ENCODE peak calls at places on chromosomes 5 and 9, in six cellular contexts. D, N, L, E, G and S are unnamed samples. For H3K27me3, the result is how much of the 10 kb centered on the place peaks cover.

GRCh38 chr9:116213673-116214047 is 60.1 kb downstream of the PAPPA start:
- DNase-seq in N (no peak), E (no peak), G (no peak), D (no peak), L (no peak), S (no peak)

GRCh38 chr5:148928141-148928540 is 101.7 kb downstream of the ADRB2 start:
- DNase-seq in N (no peak), E (peak), L (peak), D (no peak), G (no peak), S (peak)

GRCh38 chr9:129685220-129685932 is 19.9 kb downstream of the PRRX2 start:
- DNase-seq in L (no peak), G (no peak), N (no peak), E (peak), D (no peak), S (peak)

GRCh38 chr5:146744358-146744757 is 134.2 kb downstream of the PPP2R2B start:
- DNase-seq in E (peak), L (no peak), N (peak), D (peak), G (no peak), S (peak)

GRCh38 chr5:7881091-7881490 is 12.1 kb downstream of the MTRR start:
- DNase-seq in L (no peak), D (no peak), G (no peak), N (no peak), E (no peak), S (no peak)

GRCh38 chr9:38175423-38175822 is 106.4 kb upstream of the SHB start:
- DNase-seq in E (no peak), L (no peak), G (no peak), D (no peak), N (no peak), S (no peak)

GRCh38 chr9:107685901-107686300 is 196.3 kb upstream of the KLF4 start:
- DNase-seq in G (no peak), N (no peak), L (no peak), D (no peak), E (no peak), S (no peak)

GRCh38 chr9:89766981-89767380 is 162.2 kb downstream of the GADD45G start:
- DNase-seq in N (no peak), L (no peak), G (no peak), E (no peak), D (no peak), S (no peak)

GRCh38 chr9:114030364-114030763 is 47.7 kb downstream of the AMBP start:
- DNase-seq in L (peak), N (no peak), E (no peak), D (no peak), G (peak), S (no peak)

GRCh38 chr5:54965806-54966205 is 19.6 kb downstream of the ESM1 start:
- DNase-seq in D (no peak), G (no peak), N (no peak), L (no peak), E (no peak), S (no peak)

GRCh38 chr9:83937861-83938455 is 16.7 kb upstream of the KIF27 start:
- DNase-seq in G (no peak), N (peak), L (peak), D (peak), E (peak), S (peak)

GRCh38 chr9:36717276-36717675 is 144.6 kb downstream of the MELK start:
- DNase-seq in L (no peak), G (no peak), E (no peak), N (no peak), D (no peak), S (no peak)

GRCh38 chr9:113712053-113712452 is 164.1 kb upstream of the ZNF618 start:
- DNase-seq in G (no peak), L (no peak), N (no peak), E (peak), D (no peak), S (peak)

GRCh38 chr5:1852324-1852947 is 30.3 kb downstream of the IRX4 start:
- DNase-seq in G (no peak), E (no peak), L (no peak), D (no peak), N (no peak), S (no peak)

GRCh38 chr5:4042311-4042710 is 446.7 kb downstream of the IRX1 start:
- DNase-seq in L (no peak), E (no peak), D (no peak), N (no peak), G (no peak), S (no peak)

GRCh38 chr5:123879071-123879470 is 367.1 kb downstream of the CSNK1G3 start:
- DNase-seq in L (peak), E (no peak), D (no peak), N (peak), G (peak), S (no peak)

GRCh38 chr5:123880875-123881274 is 368.9 kb downstream of the CSNK1G3 start:
- DNase-seq in L (no peak), N (no peak), G (no peak), E (no peak), D (no peak), S (no peak)

GRCh38 chr5:123881791-123882244 is 369.8 kb downstream of the CSNK1G3 start:
- DNase-seq in L (no peak), E (no peak), D (no peak), G (no peak), N (no peak), S (peak)

GRCh38 chr5:123882305-123882704 is 370.3 kb downstream of the CSNK1G3 start:
- DNase-seq in D (no peak), L (no peak), E (no peak), G (no peak), N (no peak), S (no peak)

GRCh38 chr5:123882946-123883345 is 371.0 kb downstream of the CSNK1G3 start:
- DNase-seq in L (no peak), D (no peak), E (no peak), N (no peak), G (no peak), S (peak)
- H3K9ac ChIP-seq in L (no peak), D (no peak), E (no peak), N (no peak), G (no peak), S (no peak)

GRCh38 chr9:76615149-76615548 is 149.1 kb upstream of the PCA3 start:
- DNase-seq in D (no peak), E (no peak), N (no peak), L (no peak), G (no peak), S (no peak)

GRCh38 chr9:76619645-76620044 is 144.6 kb upstream of the PCA3 start:
- DNase-seq in L (no peak), N (no peak), D (no peak), E (no peak), G (no peak), S (peak)

GRCh38 chr9:76616780-76617179 is 147.5 kb upstream of the PCA3 start:
- DNase-seq in E (no peak), D (no peak), N (no peak), L (no peak), G (no peak), S (no peak)

GRCh38 chr9:76618762-76619161 is 145.5 kb upstream of the PCA3 start:
- DNase-seq in D (no peak), L (no peak), N (no peak), G (no peak), E (no peak), S (peak)

DNA sequence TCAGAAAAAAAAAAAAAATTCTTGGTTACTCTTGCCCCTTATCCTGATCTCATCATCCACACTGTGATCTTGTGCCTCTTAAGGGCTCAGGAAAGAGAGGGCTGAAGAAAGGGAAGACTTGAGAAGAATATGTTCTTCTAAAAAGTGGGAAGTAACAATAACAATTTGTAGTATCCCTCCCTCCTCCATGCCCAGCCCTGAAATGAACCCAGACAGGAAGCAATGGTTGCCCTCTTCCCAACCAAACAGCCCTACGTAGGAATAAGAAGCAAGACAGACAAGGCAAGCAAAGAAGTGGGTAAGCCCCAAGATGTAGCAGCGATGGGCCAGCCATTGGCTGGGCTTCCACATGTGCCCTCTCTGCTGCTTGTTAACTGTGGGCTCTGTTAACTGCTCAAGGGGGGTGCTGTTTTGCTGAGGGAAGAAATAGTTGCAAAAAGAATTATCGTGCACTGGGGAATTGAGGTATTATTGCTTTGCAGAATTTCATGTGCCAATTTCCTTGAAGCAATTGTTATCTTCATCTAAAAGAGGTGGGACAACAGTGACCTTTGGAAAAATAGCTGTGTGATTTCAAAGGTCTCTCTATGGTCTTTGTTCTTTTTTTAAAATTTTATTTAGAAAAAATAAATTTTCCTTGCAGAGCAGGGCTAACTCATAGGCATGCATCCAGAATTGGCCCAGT is 146.6 kb upstream of the PCA3 start:
- DNase-seq in E (no peak), D (no peak), N (no peak), L (no peak), G (no peak), S (no peak)
- H3K27me3 ChIP-seq in E (under half), D (under half), N (under half), L (under half), G (under half), S (under half)

GRCh38 chr9:131714821-131715220 is 25.1 kb downstream of the RAPGEF1 start:
- DNase-seq in G (no peak), D (no peak), E (no peak), L (no peak), N (no peak), S (no peak)

GRCh38 chr9:131712151-131712716 is 27.6 kb downstream of the RAPGEF1 start:
- DNase-seq in G (no peak), N (no peak), D (no peak), L (no peak), E (no peak), S (no peak)

GRCh38 chr9:131715906-131716305 is 24.0 kb downstream of the RAPGEF1 start:
- DNase-seq in L (no peak), N (no peak), E (no peak), D (no peak), G (no peak), S (no peak)

GRCh38 chr9:131713016-131713415 is 26.9 kb downstream of the RAPGEF1 start:
- DNase-seq in E (no peak), N (no peak), G (no peak), L (no peak), D (no peak), S (no peak)

DNA sequence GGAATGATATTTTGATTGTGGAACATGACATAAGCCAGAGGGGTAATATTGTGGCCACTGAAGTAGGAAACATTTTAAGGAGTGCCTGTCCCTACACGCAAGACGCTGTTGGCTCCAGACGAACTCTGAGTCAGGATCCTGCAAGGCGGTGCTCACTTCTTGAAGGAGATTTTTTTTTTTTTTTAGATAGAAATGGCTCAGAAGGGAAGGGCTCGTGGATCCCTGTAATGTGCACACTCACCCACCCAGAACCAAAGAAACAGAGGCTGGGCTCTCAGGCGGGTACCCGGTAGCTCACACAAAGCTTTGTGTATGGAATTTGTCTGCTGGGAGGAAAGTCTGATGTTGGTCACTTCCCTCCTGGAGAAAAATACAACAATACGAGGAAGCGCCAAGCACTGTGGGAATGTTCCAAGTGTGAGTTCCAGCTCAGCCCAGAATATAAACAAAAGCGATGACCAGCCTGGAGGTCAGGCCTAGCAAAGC is 25.7 kb downstream of the RAPGEF1 start:
- DNase-seq in E (peak), D (no peak), G (no peak), L (no peak), N (no peak), S (peak)
- H3K9ac ChIP-seq in E (peak), D (no peak), G (no peak), L (no peak), N (no peak), S (peak)

DNA sequence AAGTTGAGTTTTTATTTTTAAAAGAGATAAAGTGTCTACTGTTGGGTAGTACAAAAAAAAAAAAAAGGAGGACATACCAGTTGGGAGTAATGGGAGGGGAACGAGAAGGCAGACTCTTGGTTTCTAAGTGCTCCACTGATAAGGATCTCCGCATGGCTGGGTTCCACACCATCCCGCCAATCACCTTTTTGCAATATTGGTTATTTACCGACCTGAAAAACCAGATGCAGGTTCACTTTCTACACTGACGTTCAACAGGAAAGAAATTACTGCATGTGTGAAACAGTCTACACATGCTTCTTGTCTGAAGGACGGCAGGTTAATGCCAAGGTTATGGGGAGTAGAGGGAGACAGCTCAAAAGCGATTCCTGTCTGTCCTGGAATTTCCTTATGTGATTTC is 75.5 kb downstream of the PTPN3 start:
- DNase-seq in N (no peak), L (no peak), D (no peak), E (no peak), G (no peak), S (no peak)
- H3K27me3 ChIP-seq in N (under half), L (under half), D (under half), E (under half), G (under half), S (under half)

GRCh38 chr5:116650544-116650943 is 75.9 kb upstream of the SEMA6A start:
- DNase-seq in N (no peak), G (no peak), L (no peak), E (no peak), D (no peak), S (no peak)

GRCh38 chr5:116652903-116653302 is 78.3 kb upstream of the SEMA6A start:
- DNase-seq in D (peak), L (no peak), E (no peak), N (peak), G (no peak), S (no peak)

GRCh38 chr5:116651653-116652052 is 77.0 kb upstream of the SEMA6A start:
- DNase-seq in G (no peak), L (no peak), D (no peak), N (no peak), E (no peak), S (no peak)

GRCh38 chr5:116650964-116651363 is 76.3 kb upstream of the SEMA6A start:
- DNase-seq in E (no peak), N (no peak), D (no peak), G (no peak), L (no peak), S (no peak)

GRCh38 chr5:116652196-116652729 is 77.6 kb upstream of the SEMA6A start:
- DNase-seq in N (peak), E (no peak), D (peak), G (peak), L (peak), S (no peak)
- H3K9ac ChIP-seq in N (no peak), E (no peak), D (no peak), G (no peak), L (no peak), S (no peak)

DNA sequence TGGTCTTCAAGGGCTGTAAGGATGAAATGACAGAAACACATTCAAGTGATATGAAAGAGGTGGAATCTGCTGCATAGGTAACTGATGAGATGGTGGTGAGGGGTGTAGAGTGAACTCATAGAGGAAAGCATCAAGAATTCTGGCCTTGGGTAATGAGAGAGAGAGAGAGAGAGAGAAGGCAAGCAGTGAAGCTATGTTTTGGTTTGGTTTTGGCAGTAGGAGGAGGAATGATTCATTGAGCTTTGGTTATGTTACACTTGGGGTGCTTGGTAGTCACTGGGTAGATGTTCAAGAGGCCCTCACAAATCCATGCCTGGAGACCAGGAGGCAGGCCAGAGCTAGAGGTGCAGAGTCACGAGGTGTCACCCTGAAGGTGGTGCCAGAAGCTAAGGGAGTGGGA is 89.5 kb downstream of the EGFLAM start:
- DNase-seq in E (no peak), G (no peak), N (no peak), D (no peak), L (peak), S (no peak)
- H3K27me3 ChIP-seq in E (half or more), G (under half), N (under half), D (under half), L (under half), S (under half)

GRCh38 chr5:96067902-96068614 is 106.4 kb upstream of the ELL2 start:
- DNase-seq in L (peak), D (no peak), E (peak), G (no peak), N (no peak), S (peak)
- H3K9ac ChIP-seq in L (no peak), D (peak), E (peak), G (no peak), N (no peak), S (peak)

GRCh38 chr5:77177576-77177975 is 32.9 kb upstream of the PDE8B start:
- DNase-seq in G (no peak), L (no peak), E (peak), D (no peak), N (no peak), S (no peak)

GRCh38 chr5:77181596-77182304 is 28.7 kb upstream of the PDE8B start:
- DNase-seq in G (no peak), D (no peak), E (no peak), L (no peak), N (no peak), S (no peak)

GRCh38 chr5:77176429-77176828 is 34.1 kb upstream of the PDE8B start:
- DNase-seq in L (no peak), E (no peak), N (no peak), D (no peak), G (no peak), S (no peak)

GRCh38 chr5:77181173-77181572 is 29.3 kb upstream of the PDE8B start:
- DNase-seq in E (no peak), D (no peak), G (no peak), N (peak), L (peak), S (no peak)

GRCh38 chr5:77180167-77181081 is 30.1 kb upstream of the PDE8B start:
- DNase-seq in L (peak), D (no peak), N (peak), E (peak), G (no peak), S (peak)
- H3K27me3 ChIP-seq in L (half or more), D (under half), N (half or more), E (under half), G (under half), S (under half)